ENCODE peak calls at places on chromosomes 13 and 19, in four cellular contexts. K is H9, I is neuronal stem cell, H is IMR-90. Z is an unnamed sample.

GRCh38 chr19:1633269-1633606 is 19.2 kb downstream of the TCF3 start:
- DNase-seq in K (no peak), I (no peak), H (no peak), Z (no peak)

GRCh38 chr19:33530261-33530660 is 8.7 kb upstream of the PEPD start:
- DNase-seq in K (no peak), I (no peak), H (no peak), Z (no peak)

GRCh38 chr19:2613507-2614295 is 88.8 kb downstream of the GNG7 start:
- DNase-seq in K (peak; percentile 71), I (no peak), H (peak; percentile 12), Z (no peak)

GRCh38 chr13:51034906-51035305 is 76.2 kb downstream of the C13orf42 start:
- DNase-seq in K (no peak), I (no peak), H (no peak), Z (no peak)

GRCh38 chr19:1018932-1019615 is 1.8 kb downstream of the TMEM259 start:
- DNase-seq in K (no peak), I (no peak), H (no peak), Z (no peak)

GRCh38 chr13:83312194-83312593 is 570.1 kb downstream of the SLITRK1 start:
- DNase-seq in K (no peak), I (no peak), H (peak; percentile 6), Z (no peak)

GRCh38 chr13:51266642-51267041 is 44.4 kb downstream of the FAM124A start:
- DNase-seq in K (no peak), I (no peak), H (no peak), Z (no peak)

GRCh38 chr19:48403606-48404005 is 10.1 kb downstream of the GRIN2D start:
- DNase-seq in K (peak; percentile 86), I (no peak), H (peak; percentile 71), Z (peak; percentile 35)

GRCh38 chr13:31049833-31050232 is 111.9 kb downstream of the HSPH1 start:
- DNase-seq in K (no peak), I (no peak), H (no peak), Z (no peak)

GRCh38 chr19:51986309-51987291 is at the start of gene ZNF350:
- DNase-seq in K (peak; percentile 80), I (peak; percentile 71), H (peak; percentile 97), Z (peak; percentile 91)

GRCh38 chr19:38224014-38224862 is at the start of gene DPF1:
- DNase-seq in K (peak; percentile 90), I (peak; percentile 77), H (peak; percentile 56), Z (peak; percentile 65)
- H2AFZ ChIP-seq in K (no peak within 1 kb of the TSS), I (peak within 1 kb of the TSS; percentile 84), H (peak within 1 kb of the TSS; percentile 98), Z (peak within 1 kb of the TSS; percentile 74)

GRCh38 chr19:56403261-56403660 is 871 bp upstream of the ZNF583 start:
- DNase-seq in K (no peak), I (no peak), H (peak; percentile 39), Z (no peak)

GRCh38 chr19:56404705-56405056 is 549 bp downstream of the ZNF583 start:
- DNase-seq in K (no peak), I (no peak), H (no peak), Z (no peak)

GRCh38 chr19:56403764-56404704 is at the start of gene ZNF583:
- DNase-seq in K (peak; percentile 89), I (peak; percentile 88), H (peak; percentile 97), Z (peak; percentile 74)

GRCh38 chr19:56400485-56400884 is 3.6 kb upstream of the ZNF583 start:
- DNase-seq in K (no peak), I (no peak), H (no peak), Z (no peak)

DNA sequence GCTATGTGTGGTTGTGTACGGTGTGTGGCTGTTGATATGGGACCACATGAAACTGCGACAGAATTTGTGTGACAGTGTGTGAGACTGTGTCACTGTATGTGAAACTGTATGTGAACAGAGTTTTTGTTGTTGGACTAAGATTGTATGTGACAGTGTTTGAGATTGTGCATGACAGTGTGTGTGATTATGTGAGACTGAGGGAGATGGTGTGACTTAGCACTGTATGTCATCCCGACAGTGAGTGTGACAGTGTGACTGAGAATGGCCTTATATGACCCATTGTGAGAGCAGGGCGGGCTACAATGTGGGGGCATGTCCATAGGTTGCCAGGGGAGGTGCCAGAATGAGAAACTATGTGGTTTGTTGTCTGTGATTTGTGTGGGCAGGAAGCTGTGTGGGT is 930 bp downstream of the ZNF583 start:
- DNase-seq in K (no peak), I (no peak), H (no peak), Z (no peak)
- H2AFZ ChIP-seq in K (no peak overlapping the region), I (peak overlapping the region; percentile 94), H (no peak overlapping the region), Z (peak overlapping the region; percentile 99)

GRCh38 chr13:28558567-28558966 is 63.6 kb upstream of the FLT1 start:
- DNase-seq in K (no peak), I (no peak), H (no peak), Z (no peak)
- H2AFZ ChIP-seq in K (peak overlapping the region; percentile 34), I (peak overlapping the region; percentile 53), H (peak overlapping the region; percentile 85), Z (no peak overlapping the region)

GRCh38 chr13:95301947-95302386 is 716 bp upstream of the ABCC4 start:
- DNase-seq in K (no peak), I (peak; percentile 51), H (no peak), Z (no peak)
- H2AFZ ChIP-seq in K (peak overlapping the region; percentile 74), I (peak overlapping the region; percentile 100), H (peak overlapping the region; percentile 92), Z (peak overlapping the region; percentile 34)

GRCh38 chr19:57342582-57342981 is 8.5 kb upstream of the ZNF304 start:
- DNase-seq in K (no peak), I (no peak), H (no peak), Z (no peak)

GRCh38 chr19:57334191-57334590 is 13.9 kb downstream of the ZNF543 start:
- DNase-seq in K (no peak), I (no peak), H (peak; percentile 9), Z (no peak)

GRCh38 chr19:57338798-57339378 is 12.2 kb upstream of the ZNF304 start:
- DNase-seq in K (no peak), I (no peak), H (peak; percentile 66), Z (no peak)
- H2AFZ ChIP-seq in K (no peak overlapping the region), I (no peak overlapping the region), H (peak overlapping the region; percentile 12), Z (no peak overlapping the region)

GRCh38 chr13:44158055-44158655 is 215.5 kb upstream of the SERP2 start:
- DNase-seq in K (no peak), I (no peak), H (no peak), Z (no peak)
- H2AFZ ChIP-seq in K (no peak overlapping the region), I (no peak overlapping the region), H (no peak overlapping the region), Z (no peak overlapping the region)

DNA sequence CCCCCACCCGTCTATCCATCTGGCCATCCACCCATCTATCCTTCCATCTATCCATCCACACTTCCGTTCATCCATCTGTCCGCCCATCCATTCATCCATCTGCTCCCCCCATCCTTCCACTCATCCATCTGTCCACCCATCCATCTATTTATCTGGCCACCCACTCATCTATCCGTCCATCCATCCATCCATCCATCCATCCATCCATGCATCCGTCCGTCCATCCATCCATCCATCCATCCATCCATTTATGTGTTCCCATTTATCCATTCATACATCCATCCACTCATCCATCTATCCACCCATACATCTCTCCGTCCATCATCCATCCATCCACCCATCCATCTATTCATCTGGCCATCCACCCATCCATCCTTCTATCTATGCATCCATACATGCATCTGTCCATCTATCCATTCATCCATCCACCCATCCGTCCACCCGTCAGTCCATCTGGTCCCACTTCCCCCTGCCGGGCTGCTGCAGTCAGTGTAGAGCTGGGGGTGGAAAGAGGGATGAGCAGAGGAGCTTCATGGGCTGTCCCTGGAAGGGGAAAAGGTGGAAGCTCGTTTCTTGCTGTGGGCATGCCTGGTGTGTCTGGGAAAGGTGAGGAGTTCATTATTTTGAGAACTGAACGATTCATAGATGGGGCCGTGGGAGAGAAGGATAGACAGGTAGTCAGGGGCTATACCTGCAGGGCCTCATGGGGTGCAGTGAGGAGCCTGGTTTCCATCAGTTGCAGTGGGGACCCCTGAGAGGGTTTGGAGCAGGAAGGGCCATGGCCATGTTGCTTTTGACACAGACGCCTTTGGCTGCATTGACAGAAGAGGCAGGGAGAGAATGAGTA is 842 bp downstream of the HSD11B1L start:
- DNase-seq in K (no peak), I (no peak), H (no peak), Z (no peak)
- H2AFZ ChIP-seq in K (no peak overlapping the region), I (peak overlapping the region; percentile 84), H (peak overlapping the region; percentile 97), Z (no peak overlapping the region)

DNA sequence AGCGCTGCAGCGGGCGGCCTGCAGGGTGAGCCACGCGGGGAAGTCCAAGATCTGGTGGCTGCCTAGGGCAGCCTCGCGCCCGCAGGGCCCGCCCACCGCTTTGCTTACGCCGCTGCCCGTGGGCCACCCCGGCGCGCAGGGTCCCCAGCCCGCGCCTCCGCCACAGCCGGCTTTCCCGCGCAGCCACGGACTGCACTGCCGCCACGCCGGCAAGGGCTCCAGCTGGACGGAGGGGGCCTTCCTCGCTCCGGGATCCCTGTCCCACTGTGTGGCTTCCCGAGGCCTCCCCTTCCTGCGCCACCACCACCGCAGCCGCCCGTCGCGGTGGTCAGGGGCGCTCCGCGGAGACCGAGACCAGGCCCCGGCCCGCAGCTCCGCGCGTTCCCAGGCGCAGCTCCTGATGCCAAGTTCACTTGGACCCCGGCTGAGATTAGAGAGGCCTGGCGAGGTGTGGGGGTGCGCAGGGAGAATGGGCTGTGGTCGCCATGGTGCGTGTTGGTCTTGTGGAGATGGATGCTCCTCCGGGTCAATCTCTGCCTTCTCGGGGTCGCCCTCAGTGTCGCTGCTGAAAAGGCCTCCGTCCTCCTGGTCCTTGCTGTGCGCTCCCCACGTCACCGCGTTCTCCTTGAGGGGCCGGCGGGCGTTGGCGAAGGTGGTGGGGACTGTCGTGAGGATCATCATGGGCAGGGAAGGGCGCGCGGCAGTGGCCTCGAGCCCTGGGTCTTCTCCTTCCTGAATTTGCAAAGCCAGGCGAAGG is 17.9 kb upstream of the RNF17 start:
- DNase-seq in K (no peak), I (peak; percentile 24), H (no peak), Z (no peak)
- H2AFZ ChIP-seq in K (no peak overlapping the region), I (no peak overlapping the region), H (peak overlapping the region; percentile 43), Z (no peak overlapping the region)

DNA sequence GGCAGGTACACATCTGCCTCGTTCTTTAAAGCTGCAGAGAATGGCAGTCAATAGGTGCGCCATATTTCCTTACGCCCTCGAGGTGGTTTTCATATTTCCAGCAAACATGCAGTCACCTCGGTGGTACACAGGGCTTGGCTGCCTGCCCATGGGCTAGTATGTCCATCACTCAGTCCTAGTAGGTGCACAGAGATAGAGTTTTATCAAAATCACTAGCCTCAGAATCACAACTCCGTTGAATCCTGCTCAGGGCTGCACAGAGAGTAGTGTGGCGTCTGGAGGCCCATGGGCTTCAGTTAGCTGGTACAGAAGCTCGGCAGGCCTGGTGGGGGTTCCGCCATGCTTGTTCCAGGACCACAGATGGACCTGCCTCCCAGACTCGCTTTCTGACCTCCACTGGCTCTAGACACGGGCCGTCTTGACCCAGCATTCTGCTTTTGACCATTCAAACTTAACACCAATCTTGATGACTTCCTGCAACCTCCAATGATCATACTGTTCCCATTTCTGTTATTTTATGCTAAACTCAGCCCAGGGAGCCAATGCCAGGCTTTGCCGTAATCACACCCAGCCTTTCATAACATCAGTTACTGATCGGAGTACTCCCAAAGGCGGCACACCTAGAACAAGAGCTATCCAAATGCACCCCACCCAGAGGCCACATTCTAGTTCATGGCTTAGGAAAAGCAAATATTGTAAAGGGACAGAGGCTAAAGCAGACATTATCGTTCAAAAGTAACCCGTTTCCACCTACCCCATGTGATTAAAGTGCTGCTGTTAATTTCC is 120.4 kb downstream of the RAB20 start:
- DNase-seq in K (no peak), I (no peak), H (no peak), Z (no peak)
- H2AFZ ChIP-seq in K (no peak overlapping the region), I (no peak overlapping the region), H (no peak overlapping the region), Z (no peak overlapping the region)

GRCh38 chr19:40357655-40358054 is 9.2 kb downstream of the PLD3 start:
- DNase-seq in K (no peak), I (no peak), H (peak; percentile 54), Z (no peak)
- H2AFZ ChIP-seq in K (no peak overlapping the region), I (no peak overlapping the region), H (no peak overlapping the region), Z (no peak overlapping the region)

Z was measured in PC-9.